ENCODE peak calls at places on chromosome 10, in five cellular contexts. B is choroid plexus epithelial cell, K is left ventricle myocardium inferior, D is HCT116, O is spleen. L is an unnamed sample.

GRCh38 chr10:43228783-43229207 is 38.1 kb downstream of the RASGEF1A start:
- DNase-seq in K (peak; percentile 10), O (peak; percentile 74), B (no peak), D (no peak), L (no peak)

GRCh38 chr10:116685807-116686206 is 56.6 kb downstream of the HSPA12A start:
- DNase-seq in K (no peak), D (no peak), O (no peak), B (no peak), L (no peak)

GRCh38 chr10:44045020-44045419 is 339.9 kb downstream of the CXCL12 start:
- DNase-seq in D (no peak), B (no peak), K (peak; percentile 33), O (no peak), L (peak; percentile 52)

GRCh38 chr10:52316005-52316404 is 1.9 kb downstream of the DKK1 start:
- DNase-seq in B (no peak), K (no peak), D (no peak), O (no peak), L (no peak)

GRCh38 chr10:85642082-85642420 is 724.5 kb downstream of the GRID1 start:
- DNase-seq in O (no peak), K (no peak), B (peak; percentile 37), D (no peak), L (no peak)

GRCh38 chr10:24457661-24458318 is 248.9 kb downstream of the KIAA1217 start:
- DNase-seq in O (no peak), K (no peak), D (no peak), B (peak; percentile 54), L (no peak)

GRCh38 chr10:84097787-84098353 is 41.4 kb upstream of the GHITM start:
- DNase-seq in D (no peak), O (no peak), K (no peak), B (peak; percentile 44), L (no peak)

GRCh38 chr10:104642311-104643022 is 1.4 kb downstream of the SORCS3 start:
- DNase-seq in K (no peak), B (peak; percentile 5), O (no peak), D (no peak), L (peak; percentile 92)

GRCh38 chr10:75014516-75015230 is 96.8 kb upstream of the SAMD8 start:
- DNase-seq in D (no peak), O (no peak), B (no peak), K (no peak), L (no peak)

GRCh38 chr10:33032354-33033254 is 74.6 kb upstream of the ITGB1 start:
- DNase-seq in K (no peak), B (peak; percentile 66), D (peak; percentile 36), O (no peak), L (no peak)

GRCh38 chr10:78402636-78403035 is 369.0 kb downstream of the RPS24 start:
- DNase-seq in O (peak; percentile 49), K (no peak), B (no peak), D (no peak), L (no peak)

GRCh38 chr10:91335147-91335546 is 75.0 kb upstream of the HECTD2 start:
- DNase-seq in K (no peak), B (no peak), O (no peak), D (peak; percentile 22), L (no peak)

GRCh38 chr10:79979973-79980687 is 31.2 kb upstream of the SFTPD start:
- DNase-seq in B (no peak), K (no peak), D (no peak), O (no peak), L (no peak)

GRCh38 chr10:14592026-14592425 is 182.7 kb downstream of the FAM107B start:
- DNase-seq in K (no peak), O (no peak), B (no peak), D (no peak), L (no peak)

GRCh38 chr10:123991622-123992570 is 100.3 kb upstream of the CPXM2 start:
- DNase-seq in O (no peak), D (no peak), K (no peak), B (no peak), L (no peak)

GRCh38 chr10:132138596-132138995 is 48.2 kb upstream of the DPYSL4 start:
- DNase-seq in D (no peak), K (peak; percentile 6), O (peak; percentile 62), B (no peak), L (peak; percentile 16)

GRCh38 chr10:43816351-43817321 is 168.0 kb upstream of the ZNF32 start:
- DNase-seq in D (no peak), B (peak; percentile 73), K (no peak), O (peak; percentile 82), L (no peak)

GRCh38 chr10:44619521-44619920 is 234.6 kb upstream of the CXCL12 start:
- DNase-seq in D (no peak), O (no peak), K (no peak), B (no peak), L (no peak)

GRCh38 chr10:129765664-129766550 is 198.2 kb downstream of the EBF3 start:
- DNase-seq in O (peak; percentile 62), D (no peak), K (no peak), B (no peak), L (no peak)

GRCh38 chr10:102310356-102311024 is 65.2 kb downstream of the GBF1 start:
- DNase-seq in K (no peak), D (peak; percentile 61), B (peak; percentile 74), O (no peak), L (no peak)

GRCh38 chr10:47380341-47381215 is 3.5 kb downstream of the ZNF488 start:
- DNase-seq in K (no peak), D (no peak), O (peak; percentile 44), B (no peak), L (no peak)

GRCh38 chr10:62885656-62886461 is 69.7 kb upstream of the EGR2 start:
- DNase-seq in O (no peak), B (peak; percentile 55), K (no peak), D (no peak), L (no peak)

GRCh38 chr10:113959383-113959760 is 84.3 kb upstream of the ADRB1 start:
- DNase-seq in O (no peak), D (no peak), B (no peak), K (no peak), L (no peak)

GRCh38 chr10:132293416-132294195 is 14.1 kb downstream of the STK32C start:
- DNase-seq in O (peak; percentile 67), B (peak; percentile 33), K (peak; percentile 7), D (no peak), L (peak; percentile 32)

GRCh38 chr10:10149899-10150298 is 867.8 kb upstream of the CELF2 start:
- DNase-seq in K (no peak), D (no peak), O (no peak), B (peak; percentile 11), L (no peak)

GRCh38 chr10:42367532-42368230 is 270.7 kb downstream of the ZNF33B start:
- DNase-seq in B (peak; percentile 99), O (peak; percentile 78), D (no peak), K (peak; percentile 88), L (peak; percentile 83)

GRCh38 chr10:76874151-76874550 is 763.5 kb downstream of the KCNMA1 start:
- DNase-seq in B (peak; percentile 3), D (no peak), K (peak; percentile 17), O (no peak), L (no peak)

GRCh38 chr10:79138449-79139123 is 69.8 kb downstream of the ZMIZ1 start:
- DNase-seq in D (no peak), B (no peak), K (no peak), O (no peak), L (no peak)

GRCh38 chr10:10873915-10874314 is 143.8 kb upstream of the CELF2 start:
- DNase-seq in D (no peak), O (no peak), B (no peak), K (no peak), L (no peak)

GRCh38 chr10:17062493-17063487 is 66.8 kb downstream of the CUBN start:
- DNase-seq in B (peak; percentile 93), D (peak; percentile 86), O (no peak), K (no peak), L (no peak)

GRCh38 chr10:29618341-29619171 is 16.2 kb downstream of the SVIL start:
- DNase-seq in O (no peak), D (no peak), K (peak; percentile 40), B (peak; percentile 25), L (no peak)

GRCh38 chr10:33412261-33413092 is 78.0 kb upstream of the NRP1 start:
- DNase-seq in D (no peak), O (no peak), B (peak; percentile 89), K (no peak), L (no peak)

GRCh38 chr10:119650062-119650461 is 1.1 kb upstream of the BAG3 start:
- DNase-seq in D (no peak), B (no peak), K (no peak), O (no peak), L (no peak)

GRCh38 chr10:6269953-6270867 is 67.5 kb downstream of the PFKFB3 start:
- DNase-seq in B (no peak), O (peak; percentile 84), K (no peak), D (no peak), L (no peak)
- TF ChIP-seq CTCF in B (no peak), O (no peak), K (no peak), D (no peak), L (no peak)

GRCh38 chr10:127872871-127873600 is 19.7 kb downstream of the CLRN3 start:
- DNase-seq in K (no peak), D (no peak), B (no peak), O (peak; percentile 50), L (no peak)
- TF ChIP-seq CTCF in K (peak; percentile 13), D (no peak), B (peak; percentile 33), O (no peak), L (no peak)

DNA sequence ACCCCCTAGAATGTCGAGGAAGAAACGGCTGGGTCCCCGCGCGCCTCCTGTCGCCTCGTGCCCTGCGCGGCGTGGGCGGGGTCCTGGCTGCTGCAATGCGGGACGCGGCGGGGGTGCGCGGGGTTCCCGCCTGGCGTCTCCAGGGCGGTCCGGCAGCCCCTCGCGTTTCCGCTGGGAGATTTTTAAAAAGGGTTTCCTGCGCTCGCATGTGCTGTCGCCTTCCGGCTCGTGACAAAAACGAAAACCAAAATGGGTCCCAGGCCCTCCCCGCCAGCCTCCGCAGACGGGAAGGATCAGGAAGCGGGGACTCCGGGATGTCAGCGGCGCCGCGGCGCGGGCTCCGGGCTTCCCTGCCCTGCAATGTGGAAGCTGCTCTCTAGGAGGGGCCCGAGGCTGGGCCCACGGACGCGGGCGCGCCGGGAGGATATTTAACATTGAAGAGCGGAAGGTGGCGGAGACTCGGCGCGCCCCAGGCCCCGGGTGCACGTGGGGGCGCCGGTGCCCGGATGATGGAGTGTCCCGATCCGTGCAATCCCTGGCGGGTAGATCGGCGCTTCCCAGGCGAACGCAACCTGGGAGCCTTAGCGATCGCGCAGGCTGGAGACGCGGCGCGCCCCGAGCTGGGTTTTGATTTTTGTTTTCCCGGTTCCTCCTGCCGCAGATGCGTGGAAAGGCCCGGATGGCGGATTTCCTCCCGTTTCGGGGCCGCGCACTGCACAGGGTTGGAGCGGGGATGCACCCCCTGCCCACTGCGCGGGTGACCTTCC is 1.0 kb downstream of the PFKP start:
- DNase-seq in O (peak; percentile 86), K (peak; percentile 73), B (peak; percentile 72), D (no peak), L (peak; percentile 68)
- TF ChIP-seq CTCF in O (peak; percentile 44), K (peak; percentile 44), B (peak; percentile 60), D (no peak), L (peak; percentile 19)

GRCh38 chr10:35640951-35641429 is 1.1 kb downstream of the FZD8 start:
- DNase-seq in D (peak; percentile 31), K (peak; percentile 63), O (peak; percentile 85), B (peak; percentile 94), L (peak; percentile 84)

GRCh38 chr10:35640474-35640873 is 1.6 kb downstream of the FZD8 start:
- DNase-seq in D (no peak), B (peak; percentile 78), K (peak; percentile 69), O (peak; percentile 87), L (peak; percentile 82)

GRCh38 chr10:35638116-35638515 is 4.0 kb downstream of the FZD8 start:
- DNase-seq in B (no peak), D (no peak), O (no peak), K (no peak), L (no peak)

GRCh38 chr10:35639021-35639521 is 3.0 kb downstream of the FZD8 start:
- DNase-seq in B (no peak), O (no peak), D (no peak), K (no peak), L (peak; percentile 67)

GRCh38 chr10:35639651-35640311 is 2.3 kb downstream of the FZD8 start:
- DNase-seq in B (peak; percentile 57), O (peak; percentile 79), K (peak; percentile 19), D (no peak), L (peak; percentile 68)
- TF ChIP-seq CTCF in B (peak; percentile 43), O (no peak), K (no peak), D (no peak), L (no peak)

L was measured in glutamatergic neuron.